ENCODE peak calls at places on chromosomes 1 and 21, in four cellular contexts. L, X, Q and F are unnamed samples.
A peak's percentile ranks its signal among the peaks of the same experiment; 100 is the strongest.

GRCh38 chr1:119711804-119712341 is at the start of gene PHGDH:
- DNase-seq in L (peak; percentile 62), X (peak; percentile 86), Q (peak; percentile 32), F (peak; percentile 74)

GRCh38 chr1:201282931-201283829 is at the start of gene PKP1:
- DNase-seq in L (no peak), X (peak; percentile 38), Q (no peak), F (peak; percentile 66)

GRCh38 chr1:92989936-92990582 is 28.8 kb upstream of the DIPK1A start:
- DNase-seq in L (no peak), X (no peak), Q (no peak), F (no peak)

GRCh38 chr1:47590523-47591225 is 152.8 kb downstream of the FOXD2 start:
- DNase-seq in L (no peak), X (no peak), Q (no peak), F (no peak)

GRCh38 chr1:31181515-31182343 is 58.0 kb downstream of the NKAIN1 start:
- DNase-seq in L (peak; percentile 59), X (peak; percentile 56), Q (peak; percentile 20), F (peak; percentile 57)

GRCh38 chr1:44524180-44524579 is 119.1 kb downstream of the RNF220 start:
- DNase-seq in L (no peak), X (peak; percentile 67), Q (no peak), F (no peak)

GRCh38 chr21:41817228-41817627 is 50.4 kb upstream of the RIPK4 start:
- DNase-seq in L (no peak), X (peak; percentile 71), Q (peak; percentile 13), F (no peak)

GRCh38 chr1:81799939-81800740 is 594 bp upstream of the ADGRL2 start:
- DNase-seq in L (peak; percentile 50), X (peak; percentile 94), Q (no peak), F (peak; percentile 41)

GRCh38 chr21:32554832-32555436 is 30.4 kb downstream of the TCP10L start:
- DNase-seq in L (no peak), X (no peak), Q (no peak), F (no peak)

GRCh38 chr1:168439451-168440375 is 104.1 kb downstream of the XCL2 start:
- DNase-seq in L (peak; percentile 51), X (peak; percentile 93), Q (peak; percentile 84), F (peak; percentile 51)

GRCh38 chr1:205210876-205211838 is at the start of gene DSTYK:
- DNase-seq in L (peak; percentile 93), X (peak; percentile 98), Q (peak; percentile 90), F (peak; percentile 95)

GRCh38 chr1:204672482-204673216 is 12.9 kb downstream of the LRRN2 start:
- DNase-seq in L (no peak), X (no peak), Q (no peak), F (no peak)

GRCh38 chr1:160189649-160190625 is at the start of gene CASQ1:
- DNase-seq in L (peak; percentile 51), X (no peak), Q (no peak), F (no peak)

GRCh38 chr1:229553621-229554120 is 4.8 kb downstream of the ABCB10 start:
- DNase-seq in L (no peak), X (no peak), Q (no peak), F (no peak)

GRCh38 chr1:205568469-205569361 is 63.1 kb downstream of the ELK4 start:
- DNase-seq in L (no peak), X (peak; percentile 42), Q (no peak), F (no peak)

GRCh38 chr21:37531402-37532042 is 164.9 kb downstream of the DYRK1A start:
- DNase-seq in L (peak; percentile 75), X (peak; percentile 9), Q (no peak), F (peak; percentile 70)

GRCh38 chr1:2594641-2595131 is 8.1 kb downstream of the PRXL2B start:
- DNase-seq in L (no peak), X (no peak), Q (no peak), F (no peak)

GRCh38 chr1:31989964-31990363 is 23.7 kb upstream of the KHDRBS1 start:
- DNase-seq in L (no peak), X (no peak), Q (no peak), F (no peak)

GRCh38 chr21:38830667-38831525 is 25.2 kb downstream of the ETS2 start:
- DNase-seq in L (no peak), X (no peak), Q (no peak), F (no peak)

GRCh38 chr1:31243451-31244286 is 4.0 kb upstream of the NKAIN1 start:
- DNase-seq in L (no peak), X (no peak), Q (no peak), F (no peak)

GRCh38 chr1:208821939-208822338 is 577.8 kb upstream of the PLXNA2 start:
- DNase-seq in L (no peak), X (no peak), Q (no peak), F (no peak)

GRCh38 chr1:9889411-9889810 is 20.7 kb downstream of the CTNNBIP1 start:
- DNase-seq in L (no peak), X (no peak), Q (no peak), F (no peak)

GRCh38 chr1:151547119-151547899 is 7.2 kb downstream of the TUFT1 start:
- DNase-seq in L (peak; percentile 41), X (peak; percentile 65), Q (no peak), F (peak; percentile 78)

GRCh38 chr1:218939095-218939494 is 234.6 kb upstream of the LYPLAL1 start:
- DNase-seq in L (no peak), X (no peak), Q (no peak), F (no peak)

GRCh38 chr1:30260318-30260717 is 463.1 kb downstream of the MATN1 start:
- DNase-seq in L (no peak), X (no peak), Q (no peak), F (no peak)

GRCh38 chr1:156053770-156054499 is at the start of gene UBQLN4:
- DNase-seq in L (peak; percentile 88), X (peak; percentile 96), Q (peak; percentile 83), F (peak; percentile 90)

GRCh38 chr1:156051011-156051725 is 2.4 kb downstream of the UBQLN4 start:
- DNase-seq in L (no peak), X (no peak), Q (no peak), F (no peak)

GRCh38 chr1:156054500-156055342 is at the start of gene LAMTOR2:
- DNase-seq in L (peak; percentile 99), X (peak; percentile 100), Q (peak; percentile 96), F (peak; percentile 98)

GRCh38 chr1:156055343-156055645 is 712 bp downstream of the LAMTOR2 start:
- DNase-seq in L (no peak), X (no peak), Q (no peak), F (no peak)

DNA sequence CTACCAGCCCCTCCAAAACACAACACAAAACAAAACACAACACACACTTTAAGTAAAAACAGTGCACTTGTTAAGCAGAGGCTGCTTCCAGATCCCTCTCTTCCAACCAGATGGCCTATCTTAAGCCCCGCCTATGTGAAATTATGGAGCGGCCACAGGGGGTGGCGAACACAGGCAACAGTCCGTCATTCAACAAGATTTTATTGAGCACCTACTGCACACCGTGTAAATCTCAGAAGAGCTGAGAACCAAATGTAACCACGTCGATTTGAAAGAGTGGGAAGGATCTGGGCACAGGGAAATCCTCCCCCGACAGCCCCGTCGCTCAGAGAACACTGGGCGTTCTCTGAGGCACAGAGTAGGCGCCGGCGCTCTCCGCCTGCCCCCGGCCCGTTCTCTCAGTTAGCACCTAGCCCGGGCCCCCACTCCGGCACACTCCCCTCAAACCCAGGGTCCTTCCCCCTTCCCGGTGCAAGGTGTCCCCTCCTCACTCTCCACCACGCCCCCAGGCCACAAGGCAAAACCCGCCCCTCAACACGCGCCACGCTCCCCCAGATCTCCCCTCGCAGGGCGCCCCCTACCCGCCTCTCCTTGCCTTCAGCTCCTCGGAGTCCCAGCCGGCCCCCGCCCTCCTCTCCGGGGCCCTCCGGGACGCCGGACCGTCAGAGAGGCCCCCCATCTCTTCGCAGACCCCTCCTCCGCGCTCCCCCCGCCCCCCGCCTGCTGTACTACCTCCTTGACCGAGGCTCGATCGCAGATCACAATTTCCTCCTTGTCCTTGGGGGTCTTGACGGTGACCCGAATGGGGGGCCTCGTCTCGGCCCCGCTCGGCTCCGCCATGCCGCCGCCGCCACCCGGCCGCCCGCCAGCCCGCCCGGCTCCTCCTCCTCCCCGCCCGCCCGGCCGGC is 482 bp downstream of the UBQLN4 start:
- DNase-seq in L (peak; percentile 55), X (peak; percentile 94), Q (peak; percentile 70), F (peak; percentile 70)
- TF ChIP-seq CTCF in L (peak; percentile 35), X (peak; percentile 55), Q (no peak), F (peak; percentile 26)

GRCh38 chr1:53183277-53183990 is 13.2 kb upstream of the CPT2 start:
- DNase-seq in L (peak; percentile 40), X (no peak), Q (no peak), F (no peak)

GRCh38 chr1:53182688-53183276 is 13.8 kb upstream of the CPT2 start:
- DNase-seq in L (no peak), X (no peak), Q (no peak), F (no peak)

GRCh38 chr1:53180951-53181350 is 15.7 kb upstream of the CPT2 start:
- DNase-seq in L (no peak), X (no peak), Q (no peak), F (no peak)

GRCh38 chr1:53182111-53182593 is 14.5 kb upstream of the CPT2 start:
- DNase-seq in L (peak; percentile 79), X (peak; percentile 90), Q (peak; percentile 83), F (peak; percentile 90)

DNA sequence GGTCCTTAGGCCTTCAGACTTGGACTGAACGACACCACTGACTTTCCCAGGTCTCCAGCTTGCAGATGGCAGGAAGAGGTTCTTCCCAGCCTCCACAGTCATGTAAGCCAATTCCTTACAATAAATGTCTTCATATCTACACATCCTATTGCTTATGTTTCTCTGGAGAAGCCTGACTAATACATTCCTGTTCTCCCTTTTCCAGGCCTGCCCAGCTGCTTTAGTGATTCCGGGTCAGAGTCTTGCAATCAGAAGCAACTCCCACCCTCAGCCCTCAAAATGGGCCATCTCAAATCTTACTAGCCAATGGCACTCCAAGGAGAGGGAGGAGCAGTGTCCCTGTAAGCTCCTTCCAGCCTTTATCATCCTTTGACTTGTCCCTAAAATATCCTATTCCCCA is 16.4 kb upstream of the CPT2 start:
- DNase-seq in L (no peak), X (no peak), Q (no peak), F (no peak)
- H3K27ac ChIP-seq in L (no peak overlapping the region), X (no peak overlapping the region), Q (no peak overlapping the region), F (no peak overlapping the region)

DNA sequence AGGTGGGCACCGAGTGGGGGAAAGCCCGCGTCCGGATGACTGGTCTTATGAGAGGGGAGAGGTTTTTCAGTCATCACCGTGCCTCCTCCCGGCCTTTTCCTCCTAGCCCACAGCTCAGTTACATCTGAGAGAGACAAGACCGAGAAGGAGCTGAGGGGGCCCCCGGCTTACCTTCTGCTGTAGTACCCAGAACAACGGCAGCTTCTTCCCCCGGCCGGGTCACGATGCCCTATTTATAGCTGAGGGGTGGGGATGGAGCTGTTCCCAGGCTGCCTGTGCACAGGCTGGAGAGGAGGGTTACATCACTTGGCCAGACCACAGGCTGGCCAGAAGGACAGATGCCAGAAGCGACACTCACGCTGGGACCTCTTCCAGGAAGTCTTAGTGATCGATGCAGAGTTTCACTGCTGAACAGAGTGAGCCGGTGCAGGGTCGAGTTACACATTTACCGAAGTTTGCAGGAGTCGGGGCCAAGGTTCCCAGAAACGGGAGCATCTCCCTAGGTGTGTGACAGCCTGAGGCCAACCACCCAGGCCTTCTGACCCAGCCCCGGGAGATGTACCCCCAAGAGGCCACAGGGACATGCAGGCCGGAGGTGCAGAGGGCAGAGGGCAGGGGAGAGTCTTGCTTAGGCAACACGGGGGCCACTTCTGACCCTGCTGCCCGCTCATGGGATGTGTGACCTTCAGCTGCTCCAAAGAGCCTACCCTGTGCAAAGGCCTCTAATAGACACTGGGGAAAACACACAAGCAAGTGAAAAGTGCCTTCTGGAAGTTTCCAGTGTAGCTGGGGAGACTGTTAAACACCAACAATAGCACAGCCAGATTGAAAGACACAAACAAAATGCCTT is at the start of gene AGT:
- DNase-seq in L (peak; percentile 81), X (peak; percentile 6), Q (no peak), F (no peak)
- H3K4me3 ChIP-seq in L (peak within 1 kb of the TSS; percentile 68), X (no peak within 1 kb of the TSS), Q (no peak within 1 kb of the TSS), F (no peak within 1 kb of the TSS)

GRCh38 chr1:13759072-13759471 is 59.1 kb downstream of the PRDM2 start:
- DNase-seq in L (no peak), X (no peak), Q (no peak), F (no peak)
- TF ChIP-seq CTCF in L (no peak), X (no peak), Q (no peak), F (peak; percentile 7)

GRCh38 chr1:27003745-27004470 is 8.7 kb downstream of the TENT5B start:
- DNase-seq in L (no peak), X (no peak), Q (no peak), F (no peak)
- H3K27ac ChIP-seq in L (peak overlapping the region; percentile 56), X (no peak overlapping the region), Q (no peak overlapping the region), F (peak overlapping the region; percentile 67)